ENCODE peak calls at places on chromosome 1, in ten cellular contexts. H, A, E, R, Y, T, Q, G, I and P are unnamed samples. For H3K27me3, the result is how much of the 10 kb centered on the place peaks cover.

GRCh38 chr1:21586926-21587601 is 77.8 kb downstream of the ALPL start:
- DNase-seq in H (no peak), A (peak), E (no peak), R (peak), Y (no peak), T (peak), Q (peak), G (no peak), I (no peak), P (no peak)

GRCh38 chr1:174968750-174969244 is 30.9 kb upstream of the CACYBP start:
- DNase-seq in H (no peak), A (no peak), E (peak), R (peak), Y (no peak), T (no peak), Q (peak), G (peak), I (peak), P (no peak)

GRCh38 chr1:227894831-227895451 is 52.8 kb downstream of the WNT9A start:
- DNase-seq in H (no peak), A (peak), E (no peak), R (no peak), Y (no peak), T (peak), Q (no peak), G (no peak), I (peak), P (no peak)

GRCh38 chr1:164733070-164733469 is 174.1 kb downstream of the PBX1 start:
- DNase-seq in H (no peak), A (no peak), E (no peak), R (peak), Y (no peak), T (no peak), Q (no peak), G (no peak), I (no peak), P (no peak)

GRCh38 chr1:217029311-217030157 is 306.3 kb upstream of the ESRRG start:
- DNase-seq in H (peak), A (no peak), E (no peak), R (peak), Y (no peak), T (no peak), Q (no peak), G (no peak), I (no peak), P (no peak)

GRCh38 chr1:226120398-226120797 is 57.9 kb downstream of the H3-3A start:
- DNase-seq in H (no peak), A (no peak), E (no peak), R (no peak), Y (no peak), T (no peak), Q (no peak), G (no peak), I (no peak), P (no peak)

GRCh38 chr1:117967472-117967871 is 37.9 kb downstream of the WDR3 start:
- DNase-seq in H (no peak), A (no peak), E (no peak), R (peak), Y (no peak), T (no peak), Q (no peak), G (no peak), I (no peak), P (no peak)

GRCh38 chr1:29931477-29932175 is 695.3 kb downstream of the PTPRU start:
- DNase-seq in H (no peak), A (no peak), E (no peak), R (no peak), Y (no peak), T (no peak), Q (no peak), G (no peak), I (no peak), P (no peak)

GRCh38 chr1:91022518-91022929 is 689 bp upstream of the ZNF644 start:
- DNase-seq in H (no peak), A (no peak), E (no peak), R (no peak), Y (no peak), T (no peak), Q (no peak), G (no peak), I (no peak), P (no peak)

GRCh38 chr1:152965853-152966252 is 4.6 kb upstream of the SPRR4 start:
- DNase-seq in H (no peak), A (no peak), E (no peak), R (no peak), Y (no peak), T (no peak), Q (no peak), G (no peak), I (no peak), P (no peak)

GRCh38 chr1:220363196-220363831 is 91.1 kb upstream of the RAB3GAP2 start:
- DNase-seq in H (no peak), A (no peak), E (no peak), R (peak), Y (no peak), T (no peak), Q (no peak), G (no peak), I (no peak), P (no peak)

GRCh38 chr1:240455228-240455821 is 156.6 kb downstream of the GREM2 start:
- DNase-seq in H (no peak), A (no peak), E (no peak), R (peak), Y (no peak), T (no peak), Q (no peak), G (no peak), I (no peak), P (no peak)

GRCh38 chr1:41683681-41684500 is 199.4 kb upstream of the EDN2 start:
- DNase-seq in H (no peak), A (no peak), E (no peak), R (peak), Y (no peak), T (peak), Q (peak), G (peak), I (peak), P (no peak)

GRCh38 chr1:242017580-242018233 is 18.8 kb upstream of the MAP1LC3C start:
- DNase-seq in H (peak), A (peak), E (no peak), R (peak), Y (no peak), T (peak), Q (peak), G (no peak), I (no peak), P (no peak)

GRCh38 chr1:15089244-15089992 is 64.1 kb upstream of the TMEM51 start:
- DNase-seq in H (peak), A (no peak), E (no peak), R (peak), Y (no peak), T (no peak), Q (peak), G (no peak), I (no peak), P (no peak)

GRCh38 chr1:45009956-45010854 is 919 bp downstream of the HECTD3 start:
- DNase-seq in H (no peak), A (no peak), E (no peak), R (peak), Y (no peak), T (peak), Q (peak), G (peak), I (no peak), P (no peak)

GRCh38 chr1:25062621-25063255 is 132.7 kb upstream of the RUNX3 start:
- DNase-seq in H (no peak), A (no peak), E (no peak), R (no peak), Y (no peak), T (no peak), Q (no peak), G (no peak), I (no peak), P (no peak)

GRCh38 chr1:175269151-175269550 is 76.6 kb upstream of the KIAA0040 start:
- DNase-seq in H (no peak), A (peak), E (no peak), R (peak), Y (no peak), T (no peak), Q (no peak), G (no peak), I (no peak), P (no peak)

GRCh38 chr1:33735624-33736023 is 128.3 kb upstream of the HMGB4 start:
- DNase-seq in H (no peak), A (no peak), E (no peak), R (peak), Y (no peak), T (no peak), Q (no peak), G (no peak), I (no peak), P (no peak)

GRCh38 chr1:28803662-28804061 is 8.3 kb upstream of the OPRD1 start:
- DNase-seq in H (no peak), A (no peak), E (no peak), R (no peak), Y (no peak), T (no peak), Q (no peak), G (no peak), I (no peak), P (no peak)

GRCh38 chr1:93275634-93276295 is 69.9 kb upstream of the DR1 start:
- DNase-seq in H (no peak), A (no peak), E (no peak), R (peak), Y (no peak), T (no peak), Q (no peak), G (no peak), I (no peak), P (no peak)

GRCh38 chr1:235831148-235831547 is 35.6 kb downstream of the LYST start:
- DNase-seq in H (no peak), A (no peak), E (no peak), R (peak), Y (no peak), T (no peak), Q (no peak), G (peak), I (no peak), P (no peak)

GRCh38 chr1:21317035-21317689 is 26.9 kb upstream of the ECE1 start:
- DNase-seq in H (no peak), A (no peak), E (no peak), R (no peak), Y (no peak), T (peak), Q (no peak), G (no peak), I (no peak), P (no peak)

GRCh38 chr1:151620286-151620685 is 8.4 kb downstream of the SNX27 start:
- DNase-seq in H (no peak), A (no peak), E (no peak), R (no peak), Y (no peak), T (no peak), Q (no peak), G (no peak), I (no peak), P (no peak)

DNA sequence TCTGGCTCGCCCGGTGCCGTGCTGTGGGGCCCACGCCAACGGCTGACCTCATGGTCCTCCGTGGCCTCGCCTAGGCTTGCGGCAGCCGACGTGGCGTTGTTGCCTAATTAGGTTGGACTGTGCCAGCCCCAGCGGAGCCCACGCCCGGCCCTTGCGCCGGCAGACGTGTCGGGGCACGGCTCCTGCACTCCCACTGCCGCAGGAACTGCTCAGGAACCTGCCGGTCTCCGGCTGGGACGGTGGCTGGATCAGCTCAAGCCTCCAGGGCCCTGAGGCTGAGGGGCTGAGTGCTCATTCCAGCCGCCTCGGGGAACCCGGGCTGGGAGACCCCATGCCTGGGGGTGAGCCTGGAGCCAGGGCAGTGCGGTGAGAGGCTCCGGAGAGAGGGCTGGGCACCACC is 16.1 kb upstream of the PEX10 start:
- DNase-seq in H (peak), A (no peak), E (no peak), R (peak), Y (no peak), T (no peak), Q (no peak), G (no peak), I (no peak), P (no peak)
- H3K27me3 ChIP-seq in H (under half), A (under half), E (under half), R (under half), Y (under half), T (under half), Q (under half), G (under half), I (under half), P (under half)

DNA sequence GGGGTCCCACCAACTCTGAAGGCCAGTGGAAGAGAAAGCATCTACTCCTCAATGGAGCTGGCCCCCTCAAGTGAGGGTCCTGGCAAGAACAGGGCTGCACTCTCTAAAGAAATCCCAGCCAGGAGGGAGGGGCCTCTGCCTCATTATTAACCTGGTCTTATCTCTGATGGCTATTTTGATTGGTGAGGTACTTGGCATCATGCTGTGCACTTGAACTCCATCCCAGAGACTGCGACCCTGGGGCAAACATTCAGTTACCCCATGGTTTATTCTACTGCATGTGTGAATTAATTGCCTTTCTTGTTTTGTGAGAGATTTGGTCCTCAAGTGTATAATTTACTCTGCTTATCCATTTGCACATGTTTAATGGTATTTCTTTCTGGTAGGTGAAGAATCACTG is 55.0 kb upstream of the ETV3 start:
- DNase-seq in H (no peak), A (no peak), E (no peak), R (no peak), Y (no peak), T (peak), Q (no peak), G (no peak), I (no peak), P (no peak)
- H3K27me3 ChIP-seq in H (under half), A (under half), E (under half), R (under half), Y (under half), T (under half), Q (under half), G (under half), I (under half), P (under half)

DNA sequence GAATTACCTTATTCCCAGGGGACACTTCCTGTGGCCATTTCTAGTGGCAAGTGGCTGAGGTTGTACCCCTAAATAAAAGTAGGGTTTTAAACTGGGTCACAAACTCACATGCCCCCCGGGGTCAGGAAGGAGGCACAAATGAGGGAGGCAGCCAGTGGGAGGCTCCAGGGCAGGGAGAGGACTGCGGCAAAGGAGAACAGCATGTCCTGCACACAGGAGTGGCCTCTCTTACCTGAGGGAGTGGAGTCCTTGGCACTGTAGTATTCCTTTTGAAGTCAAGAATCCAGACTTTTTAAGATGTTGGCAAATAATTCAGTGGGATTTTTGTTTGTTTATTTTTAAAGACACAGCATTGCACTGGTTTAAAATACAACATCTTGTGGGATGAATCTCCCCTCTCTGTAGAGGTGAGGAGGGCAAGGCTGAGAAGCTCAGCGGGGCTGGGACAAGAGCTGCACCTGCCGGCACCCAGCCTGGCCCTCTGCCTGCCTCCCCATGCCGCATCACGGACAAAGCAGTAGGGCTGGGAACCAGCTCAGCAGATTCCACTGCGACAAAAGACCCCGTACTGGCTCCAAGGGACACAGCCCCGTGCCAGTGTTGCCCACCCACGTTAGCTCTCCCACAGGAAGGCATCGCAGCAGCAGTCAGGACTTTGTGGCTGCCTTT is 22.2 kb downstream of the SPSB1 start:
- DNase-seq in H (no peak), A (no peak), E (no peak), R (no peak), Y (no peak), T (no peak), Q (no peak), G (no peak), I (no peak), P (no peak)
- H3K27me3 ChIP-seq in H (under half), A (under half), E (under half), R (under half), Y (under half), T (under half), Q (under half), G (under half), I (under half), P (under half)

GRCh38 chr1:4734219-4734618 is 79.8 kb downstream of the AJAP1 start:
- DNase-seq in H (no peak), A (no peak), E (no peak), R (no peak), Y (no peak), T (no peak), Q (no peak), G (no peak), I (no peak), P (no peak)
- H3K27me3 ChIP-seq in H (under half), A (under half), E (under half), R (under half), Y (under half), T (under half), Q (under half), G (under half), I (under half), P (under half)

DNA sequence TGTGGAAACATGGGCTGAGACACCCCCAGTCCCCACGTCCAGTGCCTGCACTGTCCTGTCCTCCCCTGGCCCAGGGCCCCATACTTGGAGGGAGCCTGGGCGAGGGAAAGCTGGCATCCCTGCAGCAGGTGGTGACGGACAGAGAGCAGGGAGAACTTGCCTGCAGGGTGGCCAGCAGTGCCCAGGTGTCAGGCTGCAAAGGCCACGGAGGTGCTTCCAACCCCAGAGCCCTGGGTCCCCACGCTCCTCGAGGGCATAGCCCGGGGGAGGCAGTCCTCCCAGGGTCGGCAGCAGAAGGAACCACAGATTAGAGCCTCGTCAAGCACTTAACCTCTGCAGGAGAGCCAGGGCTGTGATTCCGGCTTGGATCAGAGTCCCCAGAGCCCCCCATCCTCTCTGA is 77.5 kb downstream of the ARHGEF16 start:
- DNase-seq in H (no peak), A (no peak), E (no peak), R (no peak), Y (no peak), T (no peak), Q (no peak), G (no peak), I (no peak), P (no peak)
- H3K27me3 ChIP-seq in H (under half), A (under half), E (under half), R (under half), Y (under half), T (under half), Q (under half), G (under half), I (under half), P (under half)

DNA sequence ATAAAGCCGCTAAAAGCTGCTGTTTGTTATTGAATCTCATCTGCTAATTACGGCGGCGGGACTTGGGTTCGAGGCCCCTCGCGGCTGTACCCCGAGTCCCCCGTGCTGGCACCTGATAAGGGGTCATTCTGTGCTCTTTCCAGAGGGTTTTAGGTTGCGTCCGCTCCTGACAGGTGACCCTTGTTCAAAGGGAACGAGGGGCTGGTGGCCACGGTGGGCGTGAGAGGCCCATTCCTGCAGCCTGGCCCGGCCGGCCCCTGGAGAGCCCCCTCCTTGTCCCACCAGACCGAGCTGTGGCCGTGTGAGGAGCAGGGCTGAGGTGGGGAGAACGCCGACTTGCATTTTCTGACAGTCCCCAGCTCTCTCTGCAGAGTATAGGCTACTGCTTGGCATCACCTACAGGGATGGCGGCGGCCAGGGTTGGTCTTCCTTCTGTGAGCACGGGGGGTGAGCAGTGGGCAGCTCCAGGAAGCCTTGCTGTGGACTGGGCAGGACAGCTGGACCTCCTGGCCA is 12.2 kb downstream of the PRDM16 start:
- DNase-seq in H (no peak), A (no peak), E (no peak), R (no peak), Y (no peak), T (no peak), Q (no peak), G (no peak), I (no peak), P (no peak)
- H3K27me3 ChIP-seq in H (under half), A (under half), E (under half), R (under half), Y (under half), T (under half), Q (under half), G (under half), I (under half), P (under half)

GRCh38 chr1:993379-993995 is 6.4 kb downstream of the HES4 start:
- DNase-seq in H (no peak), A (no peak), E (no peak), R (no peak), Y (no peak), T (no peak), Q (no peak), G (no peak), I (no peak), P (no peak)
- H3K27me3 ChIP-seq in H (under half), A (under half), E (under half), R (under half), Y (under half), T (under half), Q (under half), G (under half), I (under half), P (under half)